ENCODE peak calls at places on chromosomes 6 and 20, in nine cellular contexts. E is A673; R is CD8-positive, alpha-beta memory T cell; W is cardiac muscle cell; T is CD8-positive, alpha-beta T cell; V is effector memory CD4-positive, alpha-beta T cell; S is adrenal gland; U is uterus; B is heart left ventricle. M is an unnamed sample. For H3K4me1, the result is how much of the 10 kb centered on the place peaks cover.

GRCh38 chr20:59125909-59126308 is 37.7 kb upstream of the ZNF831 start:
- DNase-seq in W (no peak), S (no peak), E (no peak), R (no peak), B (no peak), U (no peak), V (no peak), T (peak), M (no peak)

GRCh38 chr20:9608639-9609440 is 94.5 kb downstream of the LAMP5 start:
- DNase-seq in E (no peak), T (no peak), V (no peak), U (no peak), S (no peak), W (no peak), R (no peak), B (no peak), M (no peak)

GRCh38 chr6:134621858-134622257 is 303.9 kb upstream of the SGK1 start:
- DNase-seq in T (no peak), B (no peak), V (no peak), E (no peak), S (no peak), R (no peak), W (no peak), U (no peak), M (no peak)

GRCh38 chr20:40390654-40391053 is 298.4 kb downstream of the MAFB start:
- DNase-seq in E (peak), B (no peak), S (no peak), U (no peak), R (no peak), T (no peak), W (no peak), V (no peak), M (no peak)

GRCh38 chr6:13870185-13870584 is 54.6 kb upstream of the RNF182 start:
- DNase-seq in V (no peak), S (no peak), T (no peak), R (no peak), B (no peak), U (no peak), E (no peak), W (no peak), M (no peak)

GRCh38 chr20:59785986-59786753 is 147.3 kb downstream of the SYCP2 start:
- DNase-seq in S (no peak), E (no peak), R (no peak), U (no peak), W (no peak), T (peak), B (no peak), V (no peak), M (no peak)

GRCh38 chr6:82711992-82712788 is 348.6 kb downstream of the TPBG start:
- DNase-seq in R (no peak), S (no peak), V (no peak), B (no peak), T (no peak), E (no peak), W (peak), U (no peak), M (peak)

GRCh38 chr20:10074513-10074912 is 39.7 kb downstream of the ANKEF1 start:
- DNase-seq in V (no peak), W (peak), B (no peak), E (peak), R (no peak), T (no peak), S (peak), U (no peak), M (peak)

GRCh38 chr6:100216760-100217159 is 222.7 kb upstream of the MCHR2 start:
- DNase-seq in E (no peak), B (no peak), U (no peak), V (no peak), R (no peak), T (no peak), S (no peak), W (no peak), M (no peak)

GRCh38 chr6:122730775-122731386 is 48.6 kb upstream of the FABP7 start:
- DNase-seq in T (no peak), W (peak), S (no peak), B (no peak), E (peak), U (no peak), V (no peak), R (no peak), M (no peak)

GRCh38 chr6:156269751-156270369 is 507.3 kb upstream of the ARID1B start:
- DNase-seq in S (no peak), R (no peak), T (peak), B (no peak), E (no peak), W (no peak), V (no peak), U (no peak), M (no peak)

GRCh38 chr6:24332306-24332705 is 25.6 kb downstream of the DCDC2 start:
- DNase-seq in U (no peak), R (no peak), B (no peak), W (peak), T (no peak), S (no peak), E (no peak), V (no peak), M (no peak)

GRCh38 chr20:38874460-38875169 is 51.6 kb upstream of the FAM83D start:
- DNase-seq in B (no peak), T (no peak), R (peak), S (no peak), W (no peak), E (no peak), V (no peak), U (no peak), M (no peak)

GRCh38 chr20:3687655-3688054 is 5.8 kb upstream of the ADAM33 start:
- DNase-seq in U (peak), V (no peak), E (peak), B (no peak), W (peak), R (no peak), T (no peak), S (no peak), M (no peak)

GRCh38 chr6:105587349-105588115 is 184.7 kb upstream of the PREP start:
- DNase-seq in T (peak), R (peak), S (no peak), U (no peak), B (no peak), V (no peak), E (no peak), W (no peak), M (no peak)

GRCh38 chr20:50341880-50342637 is 151.4 kb downstream of the CEBPB start:
- DNase-seq in E (no peak), W (no peak), V (no peak), B (no peak), U (no peak), R (no peak), T (no peak), S (no peak), M (no peak)

GRCh38 chr20:11752336-11752735 is 165.4 kb upstream of the BTBD3 start:
- DNase-seq in T (no peak), V (no peak), B (no peak), E (no peak), S (no peak), R (no peak), W (no peak), U (no peak), M (no peak)

GRCh38 chr6:32954983-32955802 is 2.3 kb upstream of the HLA-DMA start:
- DNase-seq in V (no peak), B (no peak), S (no peak), W (peak), E (no peak), T (no peak), R (no peak), U (no peak), M (no peak)

GRCh38 chr6:138455746-138456392 is 43.4 kb downstream of the NHSL1 start:
- DNase-seq in V (no peak), B (no peak), T (no peak), U (no peak), S (no peak), W (peak), R (no peak), E (peak), M (no peak)

GRCh38 chr20:47243003-47243402 is 113.5 kb downstream of the ZMYND8 start:
- DNase-seq in W (no peak), R (no peak), T (no peak), V (no peak), U (no peak), B (no peak), E (no peak), S (no peak), M (no peak)

GRCh38 chr6:153489479-153489878 is 358.4 kb upstream of the RGS17 start:
- DNase-seq in U (no peak), S (no peak), V (no peak), T (no peak), W (no peak), E (no peak), B (no peak), R (no peak), M (no peak)

GRCh38 chr20:46833360-46833759 is 61.3 kb upstream of the EYA2 start:
- DNase-seq in U (no peak), V (no peak), S (no peak), W (no peak), E (no peak), R (no peak), T (no peak), B (no peak), M (no peak)

GRCh38 chr6:137707038-137707589 is 159.9 kb upstream of the TNFAIP3 start:
- DNase-seq in B (no peak), U (no peak), V (no peak), W (no peak), R (no peak), S (no peak), T (no peak), E (no peak), M (no peak)

GRCh38 chr6:168088161-168089106 is 9.4 kb upstream of the FRMD1 start:
- DNase-seq in V (no peak), R (no peak), S (no peak), B (peak), T (no peak), E (no peak), U (peak), W (peak), M (no peak)

GRCh38 chr20:33852971-33853813 is 42.0 kb downstream of the CHMP4B start:
- DNase-seq in R (no peak), S (no peak), T (peak), W (no peak), E (no peak), V (no peak), B (no peak), U (no peak), M (no peak)

GRCh38 chr6:38567436-38567835 is 72.3 kb downstream of the BTBD9 start:
- DNase-seq in U (peak), T (no peak), V (no peak), B (peak), W (peak), E (peak), R (no peak), S (peak), M (peak)

GRCh38 chr20:36162272-36162966 is 7.9 kb downstream of the EPB41L1 start:
- DNase-seq in T (no peak), U (no peak), R (no peak), W (no peak), B (no peak), E (peak), V (no peak), S (peak), M (no peak)
- H3K27ac ChIP-seq in T (no peak), U (no peak), R (no peak), W (no peak), B (no peak), E (no peak), V (no peak), S (no peak), M (no peak)

DNA sequence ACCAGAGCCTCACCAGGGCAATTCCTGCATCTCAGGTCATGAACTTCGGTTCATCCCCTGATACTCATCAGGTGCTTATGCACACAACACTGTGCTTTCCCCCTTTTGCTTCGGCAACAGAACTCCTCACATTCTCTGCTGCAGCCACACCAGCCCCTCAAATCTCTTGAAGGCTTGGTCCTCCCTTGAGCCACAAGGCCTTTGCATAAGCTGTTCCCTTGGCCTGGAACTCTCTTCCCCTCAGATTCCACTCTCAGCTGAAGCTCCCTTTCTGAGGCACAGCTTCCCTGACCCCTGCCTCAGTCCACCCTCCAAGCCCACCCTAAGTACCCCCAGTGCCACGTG is 76.4 kb downstream of the NOL4L start:
- DNase-seq in U (no peak), B (no peak), S (no peak), E (no peak), V (no peak), T (no peak), W (no peak), R (no peak), M (no peak)
- H3K4me1 ChIP-seq in U (under half), B (under half), S (under half), E (under half), V (half or more), T (half or more), W (under half), R (half or more), M (under half)

DNA sequence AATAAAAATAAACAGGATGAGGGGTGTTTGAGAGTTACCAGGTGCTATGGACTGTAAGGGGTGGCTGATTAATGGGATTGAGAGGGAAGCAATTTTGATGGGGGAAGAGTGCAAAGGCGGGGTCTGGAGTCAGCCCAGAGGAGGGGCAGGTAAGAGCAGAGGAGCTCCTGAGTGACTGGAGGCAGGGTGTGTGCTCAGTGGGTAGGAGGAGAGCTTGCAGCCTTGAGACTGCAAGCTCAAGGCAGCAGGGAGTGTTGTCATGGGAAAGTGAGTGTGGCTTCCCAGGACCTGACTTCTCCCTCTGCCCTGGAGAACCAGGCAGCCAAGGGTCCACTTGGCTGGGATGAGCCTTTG is 54.2 kb downstream of the RAB44 start:
- DNase-seq in S (no peak), T (no peak), W (no peak), E (no peak), V (no peak), U (no peak), R (no peak), B (no peak), M (no peak)
- H3K27ac ChIP-seq in S (no peak), T (no peak), W (no peak), E (no peak), V (peak), U (no peak), R (no peak), B (no peak), M (no peak)

DNA sequence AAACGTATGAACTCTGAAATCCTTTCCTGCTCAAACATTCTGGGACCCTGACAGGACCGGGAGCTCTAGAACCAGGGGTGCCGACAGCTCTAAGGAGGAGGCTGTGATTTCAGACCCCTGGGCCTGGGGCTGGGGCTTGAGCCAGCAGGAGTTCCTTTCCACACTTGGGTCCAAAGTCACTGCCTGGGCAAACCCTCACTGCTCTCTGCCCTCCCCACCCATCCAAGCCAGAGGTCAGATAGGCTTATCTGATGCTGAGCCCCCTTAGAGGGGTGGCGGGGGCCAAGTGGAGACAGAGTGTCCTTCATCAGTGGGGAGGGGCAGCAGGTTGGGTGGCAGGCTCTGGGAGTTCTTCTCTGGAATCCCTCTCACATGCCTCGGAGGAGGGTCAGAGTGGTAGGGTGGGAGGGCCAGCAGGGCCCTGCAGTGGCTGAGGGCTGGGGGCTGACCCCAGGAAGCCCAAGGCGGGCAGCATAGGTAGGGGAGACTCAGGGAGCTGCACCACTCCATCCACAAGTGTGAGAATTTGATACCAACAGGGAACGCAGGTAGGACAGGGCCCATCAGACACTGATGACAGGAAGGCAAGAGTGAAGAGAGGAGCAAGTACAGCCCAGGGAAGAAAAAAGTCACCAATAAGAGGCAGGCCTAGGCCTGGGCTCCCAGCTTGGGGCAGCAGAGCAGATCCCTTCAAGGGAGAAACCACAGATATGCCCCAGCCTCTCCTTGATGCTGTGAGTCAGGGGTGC is 121.0 kb downstream of the MRPL14 start:
- DNase-seq in W (no peak), V (no peak), R (no peak), E (no peak), T (no peak), B (no peak), S (no peak), U (no peak), M (peak)
- H3K4me1 ChIP-seq in W (half or more), V (under half), R (under half), E (half or more), T (under half), B (half or more), S (under half), U (under half), M (under half)

DNA sequence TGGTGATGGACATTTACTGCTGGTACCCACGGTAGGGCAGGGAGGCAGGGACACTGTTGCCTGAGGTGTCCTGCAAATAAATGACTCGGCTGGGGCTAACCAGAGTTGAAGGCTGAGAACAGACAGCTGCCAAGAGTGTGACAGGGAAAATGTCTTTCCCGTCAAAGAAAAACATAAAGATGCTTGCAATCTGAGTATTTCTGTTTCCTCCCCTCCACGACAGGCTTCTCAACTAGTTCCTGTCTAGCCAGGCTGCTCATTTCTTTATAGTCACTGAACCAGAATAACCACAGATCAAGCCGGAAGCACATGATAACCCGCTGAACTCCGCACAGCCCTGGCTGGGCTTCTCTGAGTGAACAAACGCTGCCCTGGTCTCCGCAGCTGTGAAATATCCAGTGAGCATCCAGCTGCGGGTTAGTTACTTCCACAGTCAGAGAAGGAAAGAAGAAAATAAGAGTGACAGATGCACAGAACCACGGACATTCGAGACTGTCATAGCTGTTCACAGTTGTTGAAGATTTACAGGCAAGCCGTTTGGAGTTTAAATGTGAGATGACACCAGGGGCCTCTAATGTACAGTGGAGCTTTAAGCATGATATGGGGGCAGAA is 299.8 kb upstream of the SUPT3H start:
- DNase-seq in U (no peak), W (peak), T (peak), R (no peak), E (peak), V (peak), B (peak), S (peak), M (peak)
- H3K27ac ChIP-seq in U (no peak), W (no peak), T (no peak), R (no peak), E (no peak), V (peak), B (no peak), S (no peak), M (no peak)

GRCh38 chr6:166555066-166555465 is 31.4 kb downstream of the RAMACL start:
- DNase-seq in S (no peak), W (no peak), V (no peak), R (no peak), T (no peak), B (no peak), U (no peak), E (no peak), M (no peak)
- H3K4me1 ChIP-seq in S (under half), W (under half), V (under half), R (under half), T (under half), B (half or more), U (under half), E (under half), M (under half)